ENCODE peak calls at places on chromosome 21, in seven cellular contexts. L is IMR-90, I is epithelial cell of esophagus, C is cardiac muscle cell, Z is ovary, B is stomach, P is fibroblast of pulmonary artery. W is an unnamed sample.

GRCh38 chr21:42439284-42440186 is 35.8 kb downstream of the UBASH3A start:
- DNase-seq in L (no peak), I (no peak), C (no peak), Z (no peak), B (no peak), P (no peak), W (peak)

GRCh38 chr21:28602581-28602980 is 390.1 kb downstream of the LTN1 start:
- DNase-seq in L (no peak), I (no peak), C (no peak), Z (no peak), B (no peak), P (no peak), W (no peak)

GRCh38 chr21:43937898-43938309 is 72.9 kb downstream of the AGPAT3 start:
- DNase-seq in L (no peak), I (no peak), C (no peak), Z (no peak), B (no peak), P (no peak), W (peak)

GRCh38 chr21:44419679-44420078 is 35.6 kb upstream of the LRRC3 start:
- DNase-seq in L (no peak), I (no peak), C (no peak), Z (no peak), B (no peak), P (no peak), W (no peak)

GRCh38 chr21:43884861-43885370 is 19.9 kb downstream of the AGPAT3 start:
- DNase-seq in L (no peak), I (no peak), C (peak), Z (no peak), B (no peak), P (no peak), W (no peak)

GRCh38 chr21:42125571-42126544 is 54.7 kb downstream of the UMODL1 start:
- DNase-seq in L (peak), I (peak), C (peak), Z (no peak), B (no peak), P (peak), W (no peak)

GRCh38 chr21:41235214-41235613 is 67.3 kb downstream of the BACE2 start:
- DNase-seq in L (no peak), I (no peak), C (no peak), Z (no peak), B (no peak), P (peak), W (no peak)

GRCh38 chr21:15058718-15059316 is 6.0 kb downstream of the NRIP1 start:
- DNase-seq in L (peak), I (peak), C (peak), Z (no peak), B (no peak), P (peak), W (no peak)

GRCh38 chr21:39867198-39867650 is at the start of gene PCP4:
- DNase-seq in L (no peak), I (peak), C (peak), Z (no peak), B (peak), P (peak), W (peak)

GRCh38 chr21:42248783-42249597 is 30.1 kb downstream of the ABCG1 start:
- DNase-seq in L (no peak), I (no peak), C (no peak), Z (no peak), B (no peak), P (no peak), W (peak)

GRCh38 chr21:15520811-15521643 is 208.8 kb upstream of the USP25 start:
- DNase-seq in L (peak), I (no peak), C (no peak), Z (no peak), B (no peak), P (no peak), W (no peak)

GRCh38 chr21:43921602-43921978 is 56.6 kb downstream of the AGPAT3 start:
- DNase-seq in L (no peak), I (no peak), C (no peak), Z (no peak), B (no peak), P (no peak), W (peak)

GRCh38 chr21:35906587-35906986 is 153.7 kb downstream of the SETD4 start:
- DNase-seq in L (no peak), I (no peak), C (no peak), Z (no peak), B (no peak), P (no peak), W (no peak)

GRCh38 chr21:35908311-35909078 is 151.8 kb downstream of the SETD4 start:
- DNase-seq in L (no peak), I (no peak), C (no peak), Z (no peak), B (no peak), P (no peak), W (no peak)

GRCh38 chr21:35904995-35905972 is 155.0 kb downstream of the SETD4 start:
- DNase-seq in L (no peak), I (no peak), C (peak), Z (no peak), B (no peak), P (peak), W (no peak)

GRCh38 chr21:35909456-35910178 is 150.7 kb downstream of the SETD4 start:
- DNase-seq in L (peak), I (no peak), C (no peak), Z (no peak), B (no peak), P (peak), W (no peak)

GRCh38 chr21:35905973-35906357 is 154.4 kb downstream of the SETD4 start:
- DNase-seq in L (no peak), I (no peak), C (no peak), Z (no peak), B (no peak), P (no peak), W (no peak)
- TF ChIP-seq CTCF in L (no peak), I (no peak), C (no peak), Z (no peak), B (no peak), P (no peak), W (no peak)

GRCh38 chr21:25709684-25710265 is 24.9 kb downstream of the ATP5PF start:
- DNase-seq in L (no peak), I (no peak), C (no peak), Z (no peak), B (no peak), P (no peak), W (no peak)
- TF ChIP-seq CTCF in L (no peak), I (no peak), C (no peak), Z (no peak), B (no peak), P (no peak), W (no peak)

DNA sequence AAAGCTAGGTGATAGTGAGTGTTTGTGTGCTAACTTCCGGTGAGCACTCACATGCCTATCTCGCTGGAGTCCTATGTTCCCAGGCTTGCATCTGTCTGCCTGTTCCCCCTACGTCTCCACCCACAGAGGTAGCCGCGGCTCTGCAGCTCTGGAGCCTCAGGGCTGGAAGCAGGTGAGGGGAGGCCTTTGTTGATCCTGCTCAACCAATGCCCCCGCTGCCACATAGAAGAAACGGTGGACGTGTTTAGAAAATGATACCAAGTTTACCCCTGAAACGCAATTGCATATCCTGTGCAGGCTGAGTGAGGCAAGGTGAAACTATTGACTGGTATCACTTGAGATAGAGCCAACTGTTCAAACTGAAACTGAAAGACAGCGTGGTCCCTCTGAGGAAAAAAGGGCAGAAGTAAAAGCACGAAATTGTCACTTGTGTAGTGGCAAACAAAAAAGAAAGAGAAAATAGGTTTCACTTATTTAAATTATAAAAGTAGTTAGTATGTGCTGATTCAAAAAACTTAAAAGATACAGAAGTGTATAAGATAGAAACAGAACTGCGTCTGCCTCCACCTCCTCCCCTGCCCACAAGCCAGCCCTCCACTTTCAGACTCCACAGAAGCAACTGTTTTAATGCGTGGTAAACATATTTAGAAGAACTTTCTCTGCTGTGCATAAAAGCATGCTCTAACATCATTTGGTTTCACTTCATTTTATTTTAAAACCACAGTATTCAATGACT is 38.6 kb upstream of the ETS2 start:
- DNase-seq in L (no peak), I (peak), C (no peak), Z (no peak), B (peak), P (no peak), W (peak)
- TF ChIP-seq CTCF in L (no peak), I (no peak), C (no peak), Z (no peak), B (no peak), P (no peak), W (no peak)

DNA sequence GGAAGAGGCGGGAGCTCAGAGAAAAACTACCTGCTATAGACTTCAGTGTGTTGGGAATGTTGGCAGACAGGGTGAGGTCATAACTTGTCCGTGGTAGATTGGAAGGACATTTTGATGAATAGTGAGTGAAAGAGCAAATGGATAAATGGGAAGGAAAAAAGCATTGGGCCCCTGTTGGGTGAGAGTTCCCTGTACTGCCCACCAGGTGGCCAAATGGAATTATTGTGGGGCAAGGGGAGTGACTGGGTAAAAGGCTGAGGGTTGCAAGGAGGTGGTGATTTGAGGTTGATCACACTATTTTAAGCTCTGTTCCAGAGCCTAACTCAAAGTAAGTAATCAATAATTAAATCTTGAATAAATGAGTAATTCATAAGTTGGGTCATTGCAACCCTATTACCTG is 60.4 kb downstream of the MRPS6 start:
- DNase-seq in L (no peak), I (no peak), C (no peak), Z (no peak), B (no peak), P (no peak), W (no peak)
- TF ChIP-seq CTCF in L (peak), I (peak), C (peak), Z (no peak), B (no peak), P (peak), W (no peak)

GRCh38 chr21:45509566-45510465 is 32.4 kb downstream of the SLC19A1 start:
- DNase-seq in L (no peak), I (no peak), C (no peak), Z (peak), B (no peak), P (no peak), W (no peak)
- TF ChIP-seq CTCF in L (no peak), I (no peak), C (no peak), Z (no peak), B (no peak), P (no peak), W (no peak)